ENCODE peak calls at places on chromosomes 3 and 15, in eight cellular contexts. R is GM04504, S is WTC11, H is left ventricle myocardium inferior, N is spleen, U is A172, I is GM12878, C is fibroblast of villous mesenchyme. B is an unnamed sample.

GRCh38 chr15:101359365-101359947 is 64.4 kb upstream of the SNRPA1 start:
- DNase-seq in R (no peak), S (no peak), H (no peak), N (no peak), U (no peak), I (no peak), C (no peak), B (no peak)

GRCh38 chr15:67584157-67584556 is 41.7 kb downstream of the MAP2K5 start:
- DNase-seq in R (no peak), S (no peak), H (no peak), N (no peak), U (no peak), I (no peak), C (peak; percentile 46), B (no peak)

GRCh38 chr3:180802837-180803236 is 109.6 kb upstream of the FXR1 start:
- DNase-seq in R (no peak), S (no peak), H (no peak), N (no peak), U (peak; percentile 10), I (no peak), C (peak; percentile 18), B (no peak)

GRCh38 chr15:68666120-68666811 is 87.5 kb downstream of the CORO2B start:
- DNase-seq in R (no peak), S (peak; percentile 24), H (no peak), N (peak; percentile 36), U (no peak), I (no peak), C (no peak), B (no peak)

GRCh38 chr3:43144811-43145490 is 39.1 kb upstream of the POMGNT2 start:
- DNase-seq in R (peak; percentile 33), S (no peak), H (no peak), N (no peak), U (peak; percentile 37), I (no peak), C (peak; percentile 43), B (no peak)

GRCh38 chr3:107988464-107989156 is 102.2 kb downstream of the CD47 start:
- DNase-seq in R (no peak), S (no peak), H (peak; percentile 49), N (no peak), U (peak; percentile 78), I (no peak), C (peak; percentile 40), B (peak; percentile 70)

GRCh38 chr3:34207826-34208225 is 409.4 kb downstream of the PDCD6IP start:
- DNase-seq in R (no peak), S (no peak), H (no peak), N (no peak), U (peak; percentile 61), I (no peak), C (no peak), B (no peak)

GRCh38 chr15:78174398-78174797 is 25.2 kb downstream of the IDH3A start:
- DNase-seq in R (no peak), S (no peak), H (no peak), N (peak; percentile 80), U (no peak), I (no peak), C (no peak), B (no peak)

GRCh38 chr15:96428742-96429141 is 98.2 kb downstream of the NR2F2 start:
- DNase-seq in R (peak; percentile 81), S (no peak), H (no peak), N (no peak), U (peak; percentile 96), I (no peak), C (peak; percentile 82), B (no peak)

GRCh38 chr3:133928136-133928893 is 32.6 kb upstream of the RAB6B start:
- DNase-seq in R (no peak), S (no peak), H (no peak), N (no peak), U (no peak), I (no peak), C (no peak), B (no peak)